ENCODE peak calls at places on chromosome 1, in eight cellular contexts. Q, A, X, O, Z, N, K and L are unnamed samples.

GRCh38 chr1:10688409-10688786 is 108.0 kb downstream of the CASZ1 start:
- DNase-seq in Q (no peak), A (no peak), X (no peak), O (no peak), Z (no peak), N (no peak), K (no peak), L (peak)

GRCh38 chr1:202247837-202248795 is 54.5 kb downstream of the LGR6 start:
- DNase-seq in Q (no peak), A (no peak), X (no peak), O (no peak), Z (no peak), N (no peak), K (no peak), L (no peak)

GRCh38 chr1:211703812-211704566 is 28.6 kb upstream of the NEK2 start:
- DNase-seq in Q (no peak), A (no peak), X (peak), O (no peak), Z (no peak), N (no peak), K (no peak), L (no peak)

GRCh38 chr1:113812661-113813135 is 422 bp upstream of the RSBN1 start:
- DNase-seq in Q (peak), A (peak), X (no peak), O (no peak), Z (peak), N (no peak), K (no peak), L (no peak)

GRCh38 chr1:41319803-41320711 is 41.2 kb upstream of the FOXO6 start:
- DNase-seq in Q (no peak), A (no peak), X (peak), O (peak), Z (peak), N (no peak), K (no peak), L (no peak)

GRCh38 chr1:154326546-154327465 is 1.5 kb downstream of the ATP8B2 start:
- DNase-seq in Q (no peak), A (peak), X (peak), O (peak), Z (peak), N (peak), K (no peak), L (peak)

GRCh38 chr1:228041316-228041715 is 34.5 kb downstream of the WNT3A start:
- DNase-seq in Q (no peak), A (no peak), X (no peak), O (no peak), Z (no peak), N (no peak), K (no peak), L (no peak)

GRCh38 chr1:41102208-41102607 is 80.7 kb upstream of the SLFNL1 start:
- DNase-seq in Q (peak), A (peak), X (peak), O (peak), Z (peak), N (peak), K (peak), L (no peak)

GRCh38 chr1:189619682-189620332 is 857.9 kb downstream of the BRINP3 start:
- DNase-seq in Q (no peak), A (no peak), X (no peak), O (no peak), Z (no peak), N (peak), K (no peak), L (no peak)

GRCh38 chr1:21007876-21008275 is 168.8 kb downstream of the EIF4G3 start:
- DNase-seq in Q (no peak), A (no peak), X (no peak), O (no peak), Z (no peak), N (no peak), K (peak), L (no peak)

GRCh38 chr1:81472387-81472786 is 328.3 kb upstream of the ADGRL2 start:
- DNase-seq in Q (no peak), A (no peak), X (no peak), O (no peak), Z (no peak), N (no peak), K (no peak), L (no peak)

DNA sequence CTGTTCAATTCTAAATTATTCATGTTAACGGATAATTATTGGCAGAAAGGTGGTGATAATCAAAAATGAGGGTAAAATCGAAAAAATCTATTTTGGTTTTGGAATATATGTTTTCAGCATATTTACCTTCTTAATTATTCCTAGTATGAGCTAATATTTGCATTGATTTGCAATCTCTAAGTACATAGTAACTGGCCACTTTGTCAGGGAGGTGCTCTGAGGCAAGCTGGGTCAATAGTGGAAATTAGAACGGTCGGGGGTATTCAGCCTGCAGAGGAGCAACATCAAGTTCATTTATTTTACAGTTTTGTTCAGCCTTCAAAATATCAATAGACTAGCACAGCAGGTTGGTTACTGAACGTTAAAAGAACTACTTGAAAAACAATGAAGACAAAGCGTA is 1.8 kb downstream of the OTUD7B start:
- DNase-seq in Q (no peak), A (no peak), X (peak), O (no peak), Z (no peak), N (no peak), K (no peak), L (no peak)
- H3K4me3 ChIP-seq in Q (no peak), A (peak), X (no peak), O (peak), Z (no peak), N (peak), K (no peak), L (peak)

GRCh38 chr1:109548321-109549267 is at the start of gene GNAI3:
- DNase-seq in Q (peak), A (peak), X (peak), O (peak), Z (peak), N (peak), K (peak), L (peak)
- TF ChIP-seq POLR2A in Q (peak), A (peak), X (peak), O (peak), Z (peak), N (peak), K (peak), L (peak)

GRCh38 chr1:116706123-116706522 is 38.6 kb upstream of the IGSF3 start:
- DNase-seq in Q (no peak), A (no peak), X (no peak), O (no peak), Z (no peak), N (no peak), K (no peak), L (no peak)
- TF ChIP-seq CTCF in Q (no peak), A (no peak), X (no peak), O (no peak), Z (no peak), N (no peak), K (no peak), L (no peak)

GRCh38 chr1:34781071-34781843 is at the start of gene GJB3:
- DNase-seq in Q (no peak), A (no peak), X (no peak), O (no peak), Z (no peak), N (no peak), K (no peak), L (peak)

GRCh38 chr1:34780528-34780927 is 486 bp upstream of the GJB3 start:
- DNase-seq in Q (no peak), A (no peak), X (no peak), O (no peak), Z (no peak), N (no peak), K (no peak), L (no peak)

GRCh38 chr1:34779962-34780361 is 1.1 kb upstream of the GJB3 start:
- DNase-seq in Q (no peak), A (no peak), X (no peak), O (no peak), Z (no peak), N (no peak), K (peak), L (no peak)

GRCh38 chr1:34779526-34779925 is 1.5 kb upstream of the GJB3 start:
- DNase-seq in Q (no peak), A (no peak), X (no peak), O (no peak), Z (no peak), N (no peak), K (peak), L (no peak)

GRCh38 chr1:34781844-34782391 is 904 bp downstream of the GJB3 start:
- DNase-seq in Q (no peak), A (no peak), X (no peak), O (no peak), Z (no peak), N (no peak), K (no peak), L (no peak)
- H3K4me3 ChIP-seq in Q (no peak), A (peak), X (peak), O (peak), Z (peak), N (no peak), K (no peak), L (no peak)

DNA sequence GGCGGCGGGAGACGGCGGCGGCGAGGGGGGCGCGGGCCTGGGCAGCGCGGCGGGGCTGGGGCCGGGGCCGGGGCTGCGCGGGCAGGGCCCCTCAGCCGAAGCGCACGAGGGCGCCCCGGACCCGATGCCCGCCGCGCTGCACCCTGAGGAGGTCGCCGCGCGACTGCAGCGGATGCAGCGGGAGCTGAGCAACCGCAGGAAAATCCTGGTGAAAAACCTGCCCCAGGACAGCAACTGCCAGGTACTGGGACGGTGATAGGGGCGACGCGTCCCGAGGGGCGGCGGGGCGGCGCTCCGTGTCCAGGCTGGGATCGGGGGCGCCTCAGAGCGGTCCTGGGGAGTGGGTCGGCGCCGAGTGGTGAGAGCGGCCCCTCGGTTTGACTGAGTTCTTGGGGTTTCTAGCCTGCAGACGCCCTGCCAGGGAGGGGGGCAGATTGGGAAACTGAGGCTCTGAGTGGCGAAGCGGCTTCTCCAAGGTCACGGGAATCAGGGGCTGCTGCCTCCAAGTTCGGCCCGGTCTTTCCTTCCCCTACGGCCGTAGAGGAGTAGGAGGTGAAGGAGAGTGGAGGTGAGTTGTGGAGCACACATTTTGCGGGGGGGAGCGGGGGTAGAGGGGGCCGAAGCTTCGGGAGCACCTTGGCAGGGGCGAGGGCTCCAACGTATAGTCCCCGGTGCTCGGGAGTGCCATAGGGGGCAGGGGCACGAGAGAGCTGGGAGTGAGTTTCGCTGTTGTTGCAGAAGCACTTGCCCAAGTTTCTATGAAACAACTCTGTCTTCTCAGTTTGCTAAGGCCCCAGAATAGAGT is 508 bp downstream of the RAVER2 start:
- DNase-seq in Q (peak), A (peak), X (peak), O (peak), Z (peak), N (peak), K (peak), L (peak)
- TF ChIP-seq POLR2A in Q (no peak), A (no peak), X (peak), O (no peak), Z (no peak), N (no peak), K (no peak), L (no peak)

GRCh38 chr1:209802780-209803152 is 3.2 kb downstream of the IRF6 start:
- DNase-seq in Q (no peak), A (no peak), X (no peak), O (no peak), Z (no peak), N (no peak), K (no peak), L (no peak)
- TF ChIP-seq CTCF in Q (no peak), A (no peak), X (no peak), O (no peak), Z (no peak), N (no peak), K (no peak), L (no peak)

GRCh38 chr1:170503691-170504090 is 28.3 kb upstream of the GORAB start:
- DNase-seq in Q (no peak), A (no peak), X (no peak), O (no peak), Z (no peak), N (no peak), K (no peak), L (no peak)
- H3K4me3 ChIP-seq in Q (no peak), A (no peak), X (no peak), O (no peak), Z (no peak), N (no peak), K (no peak), L (no peak)

DNA sequence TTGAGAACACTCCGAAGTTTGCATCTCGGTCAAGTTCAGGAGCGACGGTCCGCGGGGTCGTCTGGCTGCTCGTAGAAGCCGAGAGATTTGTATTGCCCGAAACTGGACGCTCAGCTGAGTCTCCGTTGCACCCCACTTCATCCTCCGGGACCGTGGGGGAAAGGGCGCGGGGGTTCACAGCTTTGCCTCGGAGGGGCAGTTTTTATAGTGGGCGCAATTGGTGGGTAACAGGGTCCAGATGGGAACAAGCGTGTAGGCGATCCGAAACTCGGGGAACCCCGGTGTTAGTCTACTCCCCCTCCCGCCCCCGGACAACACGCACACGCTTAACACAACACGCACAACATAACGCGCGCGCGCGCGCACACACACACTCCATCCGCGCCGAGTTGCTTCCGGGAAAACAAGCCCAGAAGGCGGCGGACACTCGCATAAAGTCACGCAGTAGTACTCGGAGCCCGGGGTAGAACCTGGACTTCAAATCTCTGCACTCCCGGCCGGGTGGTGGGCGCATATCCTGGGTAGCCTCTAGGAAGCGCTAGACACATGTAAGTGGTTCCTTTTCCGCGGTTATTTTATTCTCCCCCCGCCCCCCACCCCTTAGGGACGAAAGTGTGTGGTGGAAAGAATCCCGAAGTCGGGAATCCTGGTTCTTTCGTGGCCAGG is 1.0 kb upstream of the JUN start:
- DNase-seq in Q (peak), A (peak), X (peak), O (peak), Z (peak), N (peak), K (peak), L (peak)
- TF ChIP-seq POLR2A in Q (peak), A (no peak), X (no peak), O (no peak), Z (no peak), N (peak), K (peak), L (no peak)

GRCh38 chr1:43074244-43074643 is 97.8 kb downstream of the EBNA1BP2 start:
- DNase-seq in Q (no peak), A (no peak), X (no peak), O (no peak), Z (no peak), N (no peak), K (no peak), L (peak)
- TF ChIP-seq CTCF in Q (no peak), A (no peak), X (no peak), O (no peak), Z (no peak), N (no peak), K (no peak), L (no peak)